ENCODE peak calls at places on chromosomes 12 and 14, in six cellular contexts. R, U, F, A, H and G are unnamed samples.

GRCh38 chr12:108560752-108561719 is at the start of gene SART3:
- DNase-seq in R (peak; percentile 86), U (peak; percentile 85), F (peak; percentile 78), A (peak; percentile 88), H (peak; percentile 89), G (peak; percentile 88)

GRCh38 chr14:99036594-99037293 is 235.3 kb downstream of the BCL11B start:
- DNase-seq in R (no peak), U (no peak), F (no peak), A (no peak), H (peak; percentile 73), G (no peak)

GRCh38 chr14:21993070-21993469 is 319.5 kb upstream of the OR4E1 start:
- DNase-seq in R (no peak), U (no peak), F (no peak), A (no peak), H (no peak), G (no peak)

GRCh38 chr12:113472191-113473190 is 820 bp upstream of the LHX5 start:
- DNase-seq in R (no peak), U (no peak), F (no peak), A (no peak), H (no peak), G (peak; percentile 28)

GRCh38 chr12:61490732-61491498 is 769.3 kb upstream of the USP15 start:
- DNase-seq in R (no peak), U (no peak), F (no peak), A (no peak), H (no peak), G (no peak)

GRCh38 chr12:12428047-12428446 is 71.2 kb downstream of the BORCS5 start:
- DNase-seq in R (no peak), U (no peak), F (no peak), A (no peak), H (no peak), G (peak; percentile 42)

GRCh38 chr14:32629146-32629545 is 300.0 kb downstream of the AKAP6 start:
- DNase-seq in R (no peak), U (no peak), F (no peak), A (no peak), H (no peak), G (no peak)

GRCh38 chr14:101072945-101073597 is 169.5 kb upstream of the RTL1 start:
- DNase-seq in R (peak; percentile 23), U (peak; percentile 95), F (peak; percentile 47), A (peak; percentile 81), H (no peak), G (peak; percentile 63)

GRCh38 chr14:102809870-102810269 is 32.6 kb downstream of the TRAF3 start:
- DNase-seq in R (no peak), U (no peak), F (no peak), A (no peak), H (no peak), G (no peak)

GRCh38 chr14:42911642-42912041 is 1305.0 kb downstream of the LRFN5 start:
- DNase-seq in R (no peak), U (no peak), F (no peak), A (no peak), H (no peak), G (no peak)

GRCh38 chr14:71994416-71994815 is 62.2 kb downstream of the RGS6 start:
- DNase-seq in R (no peak), U (no peak), F (no peak), A (no peak), H (no peak), G (no peak)

DNA sequence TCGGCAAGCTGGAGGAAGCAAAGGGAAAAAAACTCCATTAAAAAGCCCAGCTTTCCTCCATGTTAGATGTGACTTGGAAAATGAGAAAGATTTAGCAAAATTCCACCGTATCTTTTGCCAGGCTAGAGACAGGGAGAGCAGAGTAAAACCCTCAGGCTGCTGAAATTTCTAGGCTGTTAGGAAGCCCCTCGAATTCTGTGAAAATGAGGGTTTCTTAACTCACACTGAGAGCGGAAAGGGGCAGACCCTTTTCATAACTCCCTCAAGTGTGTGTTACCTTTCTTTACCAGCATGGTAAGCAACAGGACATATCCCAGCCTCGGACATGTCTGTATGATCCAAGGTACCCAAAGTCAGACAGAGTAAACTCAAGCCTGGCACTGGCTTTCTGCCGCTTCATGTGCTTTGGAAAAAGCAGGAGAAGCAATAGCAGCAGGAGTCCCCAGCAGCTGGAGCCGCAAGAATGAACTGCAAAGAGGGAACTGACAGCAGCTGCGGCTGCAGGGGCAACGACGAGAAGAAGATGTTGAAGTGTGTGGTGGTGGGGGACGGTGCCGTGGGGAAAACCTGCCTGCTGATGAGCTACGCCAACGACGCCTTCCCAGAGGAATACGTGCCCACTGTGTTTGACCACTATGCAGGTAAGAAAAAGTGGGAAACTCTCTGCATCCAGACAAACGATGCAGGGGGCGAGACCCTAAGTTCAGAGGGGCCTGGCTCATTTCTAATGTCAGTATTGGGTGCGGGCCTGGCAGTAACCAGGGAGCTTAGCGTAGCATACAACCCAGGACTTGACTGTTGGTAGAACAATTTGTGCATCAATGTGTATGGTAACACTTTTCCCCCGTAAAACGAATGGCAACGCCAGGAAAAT is at the start of gene RHOJ:
- DNase-seq in R (no peak), U (peak; percentile 47), F (no peak), A (no peak), H (no peak), G (no peak)
- TF ChIP-seq CTCF in R (no peak), U (no peak), F (no peak), A (no peak), H (no peak), G (no peak)

GRCh38 chr14:57066463-57066862 is 202.2 kb downstream of the EXOC5 start:
- DNase-seq in R (no peak), U (no peak), F (no peak), A (no peak), H (no peak), G (no peak)

GRCh38 chr14:57071639-57072038 is 197.1 kb downstream of the EXOC5 start:
- DNase-seq in R (no peak), U (no peak), F (no peak), A (no peak), H (no peak), G (no peak)

GRCh38 chr14:57069702-57070101 is 199.0 kb downstream of the EXOC5 start:
- DNase-seq in R (no peak), U (no peak), F (no peak), A (no peak), H (no peak), G (no peak)

GRCh38 chr14:57068511-57068910 is 200.2 kb downstream of the EXOC5 start:
- DNase-seq in R (no peak), U (no peak), F (no peak), A (no peak), H (no peak), G (no peak)

GRCh38 chr14:57066887-57067513 is 201.7 kb downstream of the EXOC5 start:
- DNase-seq in R (peak; percentile 9), U (no peak), F (no peak), A (no peak), H (peak; percentile 51), G (peak; percentile 52)
- TF ChIP-seq CTCF in R (peak; percentile 84), U (peak; percentile 39), F (peak; percentile 61), A (peak; percentile 40), H (peak; percentile 51), G (peak; percentile 66)

GRCh38 chr14:90382491-90383125 is 14.2 kb upstream of the CALM1 start:
- DNase-seq in R (no peak), U (peak; percentile 71), F (peak; percentile 85), A (peak; percentile 87), H (peak; percentile 78), G (peak; percentile 25)

GRCh38 chr14:90381999-90382451 is 14.8 kb upstream of the CALM1 start:
- DNase-seq in R (no peak), U (no peak), F (no peak), A (no peak), H (peak; percentile 81), G (no peak)

GRCh38 chr14:90384543-90384911 is 12.3 kb upstream of the CALM1 start:
- DNase-seq in R (no peak), U (peak; percentile 76), F (no peak), A (peak; percentile 29), H (no peak), G (no peak)

GRCh38 chr14:90383731-90384542 is 12.9 kb upstream of the CALM1 start:
- DNase-seq in R (peak; percentile 72), U (peak; percentile 44), F (peak; percentile 72), A (peak; percentile 53), H (peak; percentile 75), G (peak; percentile 38)

GRCh38 chr14:90383126-90383730 is 13.6 kb upstream of the CALM1 start:
- DNase-seq in R (peak; percentile 99), U (peak; percentile 99), F (peak; percentile 100), A (peak; percentile 100), H (peak; percentile 100), G (peak; percentile 97)
- TF ChIP-seq CTCF in R (peak; percentile 10), U (no peak), F (no peak), A (no peak), H (peak; percentile 21), G (no peak)

GRCh38 chr12:10959777-10960176 is 20.7 kb upstream of the TAS2R14 start:
- DNase-seq in R (no peak), U (no peak), F (no peak), A (peak; percentile 11), H (no peak), G (no peak)
- TF ChIP-seq CTCF in R (no peak), U (no peak), F (no peak), A (no peak), H (no peak), G (no peak)

DNA sequence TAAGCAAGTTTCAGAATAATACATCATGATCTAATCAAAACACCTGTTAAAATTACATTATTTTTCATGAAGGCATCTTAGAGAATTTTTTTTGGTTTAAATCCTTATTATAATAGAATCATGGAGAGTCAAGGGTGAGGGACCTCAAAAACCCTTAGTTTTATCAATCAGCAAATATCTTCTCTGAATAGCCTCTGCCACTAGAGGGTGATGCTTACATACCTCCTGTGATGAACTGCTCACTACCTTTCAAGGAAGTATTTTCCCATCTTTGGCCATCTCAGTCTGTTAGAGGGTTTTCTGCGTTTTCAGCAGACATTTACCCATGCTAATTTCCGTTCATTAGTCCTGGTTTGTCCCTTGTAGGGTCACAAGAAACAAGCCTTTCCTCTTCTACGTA is 200.2 kb downstream of the TRHDE start:
- DNase-seq in R (no peak), U (no peak), F (no peak), A (no peak), H (no peak), G (no peak)
- TF ChIP-seq CTCF in R (no peak), U (no peak), F (no peak), A (peak; percentile 5), H (no peak), G (peak; percentile 3)

GRCh38 chr12:102917026-102917787 is at the start of gene PAH:
- DNase-seq in R (peak; percentile 39), U (no peak), F (no peak), A (no peak), H (peak; percentile 47), G (no peak)
- TF ChIP-seq CTCF in R (peak; percentile 20), U (no peak), F (no peak), A (no peak), H (no peak), G (no peak)

GRCh38 chr12:27805238-27805637 is 25.2 kb upstream of the MANSC4 start:
- DNase-seq in R (no peak), U (no peak), F (no peak), A (peak; percentile 11), H (no peak), G (no peak)

GRCh38 chr12:27810756-27811155 is 30.7 kb upstream of the MANSC4 start:
- DNase-seq in R (no peak), U (no peak), F (no peak), A (no peak), H (no peak), G (no peak)

GRCh38 chr12:27802936-27803335 is 22.9 kb upstream of the MANSC4 start:
- DNase-seq in R (no peak), U (no peak), F (no peak), A (no peak), H (no peak), G (no peak)

GRCh38 chr12:27808831-27809230 is 28.8 kb upstream of the MANSC4 start:
- DNase-seq in R (no peak), U (no peak), F (no peak), A (no peak), H (no peak), G (no peak)

GRCh38 chr12:27807063-27807703 is 27.1 kb upstream of the MANSC4 start:
- DNase-seq in R (no peak), U (no peak), F (no peak), A (no peak), H (no peak), G (no peak)
- TF ChIP-seq CTCF in R (peak; percentile 4), U (no peak), F (no peak), A (no peak), H (no peak), G (no peak)